ENCODE peak calls at places on chromosomes 5 and 9, in five cellular contexts. T, H, N, K and V are unnamed samples.

GRCh38 chr5:147880461-147880860 is 1.9 kb downstream of the SCGB3A2 start:
- DNase-seq in T (no peak), H (no peak), N (no peak), K (no peak), V (no peak)

GRCh38 chr5:92998456-92998855 is 582.6 kb downstream of the NR2F1-AS1 start:
- DNase-seq in T (peak; percentile 77), H (no peak), N (peak; percentile 30), K (no peak), V (no peak)

GRCh38 chr9:89179535-89179919 is 909 bp upstream of the SHC3 start:
- DNase-seq in T (no peak), H (no peak), N (peak; percentile 68), K (no peak), V (no peak)

GRCh38 chr9:98521141-98521540 is 187.6 kb downstream of the GABBR2 start:
- DNase-seq in T (no peak), H (no peak), N (peak; percentile 92), K (no peak), V (no peak)

GRCh38 chr5:43305948-43306563 is 7.2 kb downstream of the HMGCS1 start:
- DNase-seq in T (peak; percentile 70), H (peak; percentile 85), N (peak; percentile 73), K (peak; percentile 30), V (peak; percentile 27)

GRCh38 chr5:159783731-159784247 is 132.5 kb upstream of the ADRA1B start:
- DNase-seq in T (no peak), H (no peak), N (no peak), K (no peak), V (no peak)

GRCh38 chr9:133137451-133138231 is 16.6 kb upstream of the RALGDS start:
- DNase-seq in T (no peak), H (peak; percentile 89), N (no peak), K (no peak), V (no peak)

GRCh38 chr9:135925496-135926133 is 18.3 kb upstream of the CAMSAP1 start:
- DNase-seq in T (no peak), H (peak; percentile 59), N (peak; percentile 35), K (no peak), V (no peak)

GRCh38 chr5:11384441-11385250 is 519.6 kb downstream of the CTNND2 start:
- DNase-seq in T (no peak), H (no peak), N (no peak), K (no peak), V (peak; percentile 27)

GRCh38 chr5:155728146-155728856 is 598.7 kb upstream of the SGCD start:
- DNase-seq in T (no peak), H (no peak), N (peak; percentile 16), K (no peak), V (peak; percentile 83)

GRCh38 chr5:6632324-6632930 is 417 bp downstream of the NSUN2 start:
- DNase-seq in T (peak; percentile 18), H (peak; percentile 60), N (no peak), K (no peak), V (no peak)

GRCh38 chr9:89360465-89360864 is 42.2 kb downstream of the SECISBP2 start:
- DNase-seq in T (no peak), H (no peak), N (peak; percentile 11), K (no peak), V (no peak)

GRCh38 chr9:108161520-108161919 is 672.0 kb upstream of the KLF4 start:
- DNase-seq in T (peak; percentile 47), H (no peak), N (no peak), K (no peak), V (no peak)

GRCh38 chr9:108160705-108161233 is 671.2 kb upstream of the KLF4 start:
- DNase-seq in T (no peak), H (no peak), N (no peak), K (no peak), V (no peak)

GRCh38 chr9:108163321-108164005 is 673.9 kb upstream of the KLF4 start:
- DNase-seq in T (no peak), H (peak; percentile 11), N (peak; percentile 18), K (no peak), V (no peak)

GRCh38 chr9:108160039-108160438 is 670.5 kb upstream of the KLF4 start:
- DNase-seq in T (no peak), H (no peak), N (no peak), K (no peak), V (no peak)

GRCh38 chr9:108162664-108163063 is 673.1 kb upstream of the KLF4 start:
- DNase-seq in T (no peak), H (no peak), N (peak; percentile 80), K (no peak), V (no peak)
- TF ChIP-seq MXI1 in T (no peak), H (no peak), N (no peak), K (no peak), V (no peak)

DNA sequence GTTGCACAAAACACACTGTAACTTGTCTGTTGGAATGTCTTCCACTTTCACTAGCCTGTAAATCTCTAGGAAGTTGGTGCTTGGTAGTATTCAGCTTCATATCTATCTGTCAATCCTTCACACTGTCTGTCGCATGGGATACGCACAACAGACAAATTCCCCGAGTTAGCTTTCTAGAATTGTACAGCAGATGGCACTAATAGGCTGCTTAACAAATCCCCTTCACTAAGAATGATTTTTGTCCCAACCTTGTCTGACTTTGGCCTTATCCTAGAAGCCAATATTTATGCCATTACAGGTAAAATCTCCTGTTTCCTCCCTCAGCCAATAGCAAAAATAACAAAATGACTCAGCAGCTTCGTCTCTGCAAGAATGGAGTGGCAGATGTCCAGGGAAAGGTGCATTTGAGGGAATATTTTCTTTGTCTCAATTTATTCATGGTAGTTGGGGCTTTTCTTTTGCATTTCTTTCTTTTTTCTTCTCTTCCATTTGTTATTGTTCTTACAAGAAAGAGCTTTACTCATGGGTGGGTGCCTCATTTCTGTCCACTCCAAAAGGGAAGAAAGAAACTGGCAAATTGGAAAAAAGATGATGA is 3.1 kb downstream of the NUDT2 start:
- DNase-seq in T (peak; percentile 60), H (peak; percentile 56), N (peak; percentile 55), K (peak; percentile 12), V (peak; percentile 46)
- TF ChIP-seq MXI1 in T (peak; percentile 24), H (no peak), N (no peak), K (no peak), V (no peak)

GRCh38 chr5:141479776-141480175 is 4.0 kb downstream of the PCDHGC3 start:
- DNase-seq in T (no peak), H (no peak), N (peak; percentile 33), K (no peak), V (no peak)

GRCh38 chr5:141477815-141478214 is 2.0 kb downstream of the PCDHGC3 start:
- DNase-seq in T (no peak), H (no peak), N (no peak), K (no peak), V (peak; percentile 52)

GRCh38 chr5:141476132-141476909 is 555 bp downstream of the PCDHGC3 start:
- DNase-seq in T (no peak), H (no peak), N (peak; percentile 85), K (no peak), V (peak; percentile 65)

GRCh38 chr5:141477169-141477568 is 1.4 kb downstream of the PCDHGC3 start:
- DNase-seq in T (no peak), H (no peak), N (no peak), K (no peak), V (peak; percentile 7)

GRCh38 chr5:141478321-141478945 is 2.7 kb downstream of the PCDHGC3 start:
- DNase-seq in T (no peak), H (no peak), N (peak; percentile 52), K (no peak), V (no peak)
- TF ChIP-seq MXI1 in T (no peak), H (no peak), N (no peak), K (no peak), V (no peak)

GRCh38 chr5:130605200-130605599 is 559.9 kb downstream of the HINT1 start:
- DNase-seq in T (no peak), H (no peak), N (no peak), K (no peak), V (no peak)
- TF ChIP-seq MXI1 in T (no peak), H (no peak), N (no peak), K (no peak), V (no peak)

DNA sequence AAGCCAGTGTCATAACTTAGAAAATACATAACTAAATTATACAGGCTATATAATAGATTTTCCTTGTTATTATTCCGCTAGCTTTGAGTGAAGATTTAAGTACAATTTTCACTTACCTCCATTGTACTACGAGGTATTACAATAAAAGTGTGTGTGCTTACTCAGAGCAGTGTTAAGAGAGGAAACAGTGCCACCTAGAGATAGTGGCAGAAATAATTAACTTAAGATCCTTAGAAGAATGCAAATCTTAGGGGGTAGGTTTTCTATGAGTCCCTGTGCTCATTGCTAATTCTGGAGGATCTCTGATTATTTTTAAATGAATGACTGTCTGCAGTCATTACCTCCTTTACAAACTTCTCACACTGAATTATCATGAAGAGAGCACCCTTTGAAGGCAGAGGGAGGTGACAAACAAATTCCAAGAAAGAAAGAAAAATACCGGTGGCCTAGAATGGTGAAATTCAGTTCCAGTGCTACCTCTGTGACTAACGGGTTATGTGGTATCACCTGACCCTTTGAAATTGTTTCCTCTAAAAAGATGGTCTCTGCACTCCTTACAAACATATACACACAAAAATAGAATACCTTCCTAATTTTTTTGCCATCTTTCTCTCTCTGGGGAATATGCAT is 379.8 kb downstream of the TRIM36 start:
- DNase-seq in T (peak; percentile 8), H (peak; percentile 2), N (no peak), K (no peak), V (peak; percentile 30)
- TF ChIP-seq MXI1 in T (no peak), H (no peak), N (no peak), K (no peak), V (no peak)

DNA sequence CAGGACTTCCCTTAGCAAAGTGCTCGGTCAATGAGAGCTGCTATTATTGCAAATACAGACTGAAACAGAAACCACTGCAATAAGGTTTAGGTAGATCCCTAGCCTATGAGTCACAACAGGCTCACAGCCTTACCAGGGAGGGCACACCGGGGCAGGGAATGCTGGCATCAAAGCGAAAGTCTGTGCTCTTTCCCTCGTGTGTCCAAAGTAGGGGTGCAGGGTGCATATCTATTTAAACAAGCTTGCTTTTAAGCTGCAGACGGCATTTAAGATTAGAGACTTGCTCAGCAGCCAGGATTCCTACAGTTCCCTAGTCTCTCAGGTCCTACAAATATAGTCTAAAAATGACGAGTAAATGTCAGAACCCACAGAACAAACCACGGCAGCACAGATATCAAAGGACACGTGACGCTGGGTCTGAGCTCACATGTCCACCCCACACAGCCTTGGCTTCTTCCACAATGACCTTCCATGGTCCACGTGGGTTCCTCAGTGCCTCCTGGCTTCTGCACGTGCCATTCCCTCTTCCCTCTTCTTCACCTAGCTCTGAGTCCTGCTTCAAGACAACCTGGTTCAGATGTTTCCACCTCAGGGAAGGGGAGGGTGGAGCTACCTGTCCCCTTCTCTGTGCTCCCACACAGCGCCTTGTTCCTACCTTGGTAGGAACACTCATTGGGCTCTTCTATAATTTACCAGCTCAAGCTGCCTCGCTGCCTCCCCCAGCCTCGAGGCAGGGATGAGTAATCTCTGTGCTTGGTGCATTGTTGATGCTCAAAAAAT is 193.2 kb downstream of the MAPKAP1 start:
- DNase-seq in T (peak; percentile 68), H (peak; percentile 36), N (peak; percentile 81), K (peak; percentile 59), V (no peak)
- TF ChIP-seq MXI1 in T (no peak), H (no peak), N (peak; percentile 46), K (peak; percentile 49), V (no peak)